ENCODE peak calls at places on chromosome 22, in four cellular contexts. N, Q, F and C are unnamed samples.
A peak's percentile ranks its signal among the peaks of the same experiment; 100 is the strongest.

GRCh38 chr22:38203855-38204497 is 2.2 kb downstream of the MAFF start:
- DNase-seq in F (no peak), N (no peak), Q (no peak), C (no peak)

GRCh38 chr22:44391026-44391425 is 78.3 kb upstream of the SHISAL1 start:
- DNase-seq in F (peak; percentile 27), Q (no peak), N (no peak), C (peak; percentile 46)

GRCh38 chr22:44363214-44363979 is 50.6 kb upstream of the SHISAL1 start:
- DNase-seq in N (peak; percentile 96), Q (peak; percentile 89), F (peak; percentile 88), C (peak; percentile 92)

GRCh38 chr22:49567894-49568750 is 259.6 kb downstream of the BRD1 start:
- DNase-seq in F (peak; percentile 25), N (no peak), Q (no peak), C (peak; percentile 41)

GRCh38 chr22:27801616-27802388 is at the start of gene MN1:
- DNase-seq in N (no peak), F (no peak), Q (peak; percentile 72), C (peak; percentile 80)

GRCh38 chr22:49404020-49404419 is 423.7 kb downstream of the BRD1 start:
- DNase-seq in Q (no peak), N (no peak), F (no peak), C (no peak)

GRCh38 chr22:45615364-45615763 is 56.3 kb upstream of the ATXN10 start:
- DNase-seq in F (no peak), Q (peak; percentile 7), N (no peak), C (peak; percentile 15)

GRCh38 chr22:49871482-49871881 is 17.8 kb downstream of the ZBED4 start:
- DNase-seq in Q (no peak), N (no peak), F (no peak), C (no peak)

GRCh38 chr22:46598224-46598623 is 22.0 kb upstream of the GRAMD4 start:
- DNase-seq in Q (no peak), N (no peak), F (no peak), C (no peak)

GRCh38 chr22:29263791-29264216 is 4.0 kb downstream of the RHBDD3 start:
- DNase-seq in Q (no peak), F (no peak), N (no peak), C (no peak)

GRCh38 chr22:44351685-44352377 is 39.1 kb upstream of the SHISAL1 start:
- DNase-seq in N (peak; percentile 93), F (no peak), Q (no peak), C (peak; percentile 53)

GRCh38 chr22:39592104-39593060 is 21.8 kb downstream of the CACNA1I start:
- DNase-seq in F (peak; percentile 52), Q (no peak), N (peak; percentile 58), C (peak; percentile 87)

GRCh38 chr22:37546436-37547248 is 13.6 kb upstream of the CDC42EP1 start:
- DNase-seq in Q (peak; percentile 81), N (no peak), F (peak; percentile 68), C (peak; percentile 88)

GRCh38 chr22:50053861-50054260 is 4.2 kb downstream of the TTLL8 start:
- DNase-seq in Q (no peak), F (no peak), N (no peak), C (peak; percentile 37)

GRCh38 chr22:49801391-49802060 is 26.1 kb downstream of the BRD1 start:
- DNase-seq in Q (no peak), F (no peak), N (no peak), C (no peak)

GRCh38 chr22:39954584-39955055 is 5.6 kb upstream of the TMA7B start:
- DNase-seq in Q (no peak), F (no peak), N (peak; percentile 99), C (no peak)

GRCh38 chr22:22037740-22038139 is 55.2 kb upstream of the TOP3B start:
- DNase-seq in F (no peak), N (no peak), Q (no peak), C (no peak)

GRCh38 chr22:45224988-45225731 is 15.5 kb downstream of the KIAA0930 start:
- DNase-seq in F (no peak), Q (no peak), N (no peak), C (no peak)

GRCh38 chr22:40128989-40129388 is 48.7 kb upstream of the TNRC6B start:
- DNase-seq in Q (no peak), F (no peak), N (no peak), C (no peak)

DNA sequence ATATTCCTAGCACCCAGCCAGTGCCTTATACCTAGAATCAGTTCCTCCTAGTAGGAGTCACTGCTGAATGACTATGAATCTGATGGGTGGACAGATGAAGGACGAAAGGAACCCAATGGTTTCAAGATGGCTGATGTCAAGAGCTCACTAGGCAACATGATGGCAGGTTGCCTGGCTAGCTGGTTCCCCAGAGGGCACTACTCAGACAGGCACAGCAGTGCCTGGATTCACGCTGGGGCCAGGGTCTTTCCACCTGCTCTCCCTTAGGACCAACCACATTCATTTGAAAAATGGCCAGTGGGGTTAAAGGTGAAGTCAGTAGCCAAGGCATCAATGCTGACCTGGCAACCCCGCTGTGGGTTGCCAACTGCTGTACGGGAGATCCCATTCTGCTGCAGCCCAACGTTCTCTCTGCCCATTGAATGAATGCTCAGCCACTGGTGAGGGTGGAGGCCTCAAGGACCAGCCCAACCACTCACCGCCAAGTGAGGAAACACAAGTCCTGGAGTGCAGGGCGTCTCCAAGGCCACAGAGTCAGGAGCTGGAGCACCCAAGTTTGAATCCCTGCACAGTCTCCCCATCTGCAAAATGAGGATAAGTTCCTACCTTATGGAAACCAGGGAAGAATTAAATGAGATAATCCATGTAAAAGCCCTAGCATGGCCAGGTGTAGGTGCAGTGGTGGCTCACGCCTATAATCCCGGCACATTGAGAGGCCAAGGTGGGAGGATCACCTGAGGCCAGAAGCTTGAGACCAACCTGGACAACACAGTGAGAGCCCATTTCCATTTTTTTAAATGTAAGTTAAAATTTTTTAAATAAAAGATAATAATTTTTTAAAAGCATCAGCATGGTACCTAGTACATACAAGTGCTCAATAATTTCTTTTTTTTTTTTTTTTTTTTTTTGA is 12.4 kb downstream of the MYH9 start:
- DNase-seq in F (peak; percentile 80), Q (peak; percentile 79), N (no peak), C (no peak)
- H3K4me3 ChIP-seq in F (no peak overlapping the region), Q (peak overlapping the region; percentile 1), N (no peak overlapping the region), C (no peak overlapping the region)

DNA sequence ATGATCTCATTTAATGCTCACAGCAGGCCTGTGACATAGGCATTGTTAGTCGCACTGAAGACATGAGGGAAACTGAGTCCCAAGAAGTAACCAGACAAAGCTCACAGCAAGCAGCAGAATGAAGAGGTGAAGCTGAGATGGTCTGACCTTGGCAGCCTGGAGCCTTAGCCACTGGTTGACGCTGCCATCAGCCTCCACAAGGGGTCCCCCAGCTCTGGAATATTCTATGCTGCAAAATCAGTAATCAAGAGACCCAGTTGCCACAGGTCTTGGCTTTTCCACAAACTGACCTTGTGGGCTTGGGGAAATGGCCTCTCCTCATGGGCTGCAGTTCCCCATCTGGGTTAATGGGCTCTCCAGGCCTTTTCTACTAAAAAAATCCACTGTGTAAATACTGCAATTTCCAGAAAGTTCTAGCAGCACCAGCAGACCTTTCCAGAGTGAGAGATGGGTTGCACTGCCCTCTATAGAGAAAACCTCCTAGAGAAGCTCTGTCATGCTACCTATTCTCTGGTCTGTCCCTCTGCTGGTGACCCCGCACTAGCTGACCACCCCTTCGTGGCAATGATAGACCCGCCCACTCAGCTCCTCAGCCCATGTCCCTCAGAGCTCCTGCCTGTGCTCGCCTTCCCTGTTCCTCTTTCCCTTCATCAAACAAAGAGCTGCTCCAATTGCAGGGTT is 22.6 kb upstream of the ISX start:
- DNase-seq in Q (no peak), F (no peak), N (no peak), C (no peak)
- TF ChIP-seq CTCF in Q (no peak), F (no peak), N (no peak), C (no peak)

GRCh38 chr22:21014202-21015050 is 539 bp upstream of the P2RX6 start:
- DNase-seq in N (peak; percentile 74), Q (peak; percentile 90), F (peak; percentile 85), C (peak; percentile 96)

GRCh38 chr22:21012446-21013407 is 2.2 kb upstream of the P2RX6 start:
- DNase-seq in Q (no peak), N (no peak), F (no peak), C (peak; percentile 54)

GRCh38 chr22:21015051-21016006 is at the start of gene P2RX6:
- DNase-seq in F (no peak), Q (no peak), N (no peak), C (peak; percentile 86)

GRCh38 chr22:21016644-21017420 is 1.9 kb downstream of the P2RX6 start:
- DNase-seq in F (no peak), Q (no peak), N (no peak), C (peak; percentile 21)

GRCh38 chr22:21013742-21014201 is 1.2 kb upstream of the P2RX6 start:
- DNase-seq in N (no peak), F (no peak), Q (no peak), C (no peak)
- H3K4me3 ChIP-seq in N (peak overlapping the region; percentile 53), F (peak overlapping the region; percentile 20), Q (peak overlapping the region; percentile 53), C (peak overlapping the region; percentile 38)

DNA sequence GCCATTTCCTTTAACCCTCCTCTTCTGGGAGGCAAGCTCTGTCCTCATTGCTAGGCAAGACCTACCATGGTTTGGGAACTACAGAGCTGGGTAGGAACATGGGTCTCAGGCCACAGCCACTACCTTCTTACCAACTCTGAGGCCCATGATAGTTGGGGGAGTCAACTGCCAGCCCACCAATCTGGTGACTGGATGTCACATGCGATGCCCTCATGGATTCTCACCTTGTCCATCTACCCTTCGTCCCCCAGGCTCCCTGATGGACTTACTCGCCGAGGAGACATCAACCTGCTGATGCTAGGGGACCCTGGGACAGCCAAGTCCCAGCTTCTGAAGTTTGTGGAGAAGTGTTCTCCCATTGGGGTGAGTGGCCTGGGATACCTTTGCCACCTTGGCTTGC is 13.7 kb downstream of the MCM5 start:
- DNase-seq in Q (no peak), N (no peak), F (no peak), C (no peak)
- TF ChIP-seq CTCF in Q (no peak), N (no peak), F (no peak), C (no peak)

DNA sequence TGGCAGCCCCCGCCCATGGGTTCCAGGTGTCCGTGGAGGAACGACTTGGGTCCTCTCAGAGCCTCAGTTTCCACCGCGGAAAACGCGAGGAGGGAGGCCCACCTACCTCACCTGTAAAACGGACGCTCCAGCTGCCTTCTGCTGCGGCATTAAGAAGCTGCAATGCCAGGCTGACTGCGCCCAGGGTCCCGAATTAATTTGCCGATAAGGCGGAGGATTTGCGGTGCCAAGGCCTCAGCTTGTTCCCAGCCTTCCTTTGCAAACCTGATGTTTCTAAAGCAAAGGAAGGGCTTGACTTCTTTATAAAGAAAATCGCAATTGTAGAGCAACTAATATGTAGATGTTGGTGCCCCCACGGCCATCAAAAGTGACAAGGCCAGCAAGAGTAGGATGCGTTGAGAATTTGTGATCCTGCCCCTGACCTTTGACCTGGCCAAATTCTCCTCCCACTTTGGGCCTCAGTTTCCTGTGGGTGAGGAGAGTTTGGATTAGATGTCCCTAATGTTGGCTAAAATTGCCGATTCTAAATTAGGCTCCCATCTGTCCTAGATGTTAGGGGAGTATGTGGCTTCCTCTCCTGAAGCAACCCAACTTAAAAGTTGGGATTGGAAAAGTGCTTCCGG is 849 bp upstream of the TCF20 start:
- DNase-seq in N (no peak), Q (no peak), F (no peak), C (no peak)
- H3K4me3 ChIP-seq in N (peak overlapping the region; percentile 91), Q (peak overlapping the region; percentile 100), F (peak overlapping the region; percentile 37), C (no peak overlapping the region)

GRCh38 chr22:20178922-20179227 is 28.0 kb upstream of the CCDC188 start:
- DNase-seq in N (no peak), Q (no peak), F (no peak), C (no peak)

GRCh38 chr22:20177217-20177911 is 26.5 kb upstream of the CCDC188 start:
- DNase-seq in Q (no peak), N (no peak), F (no peak), C (no peak)

GRCh38 chr22:20179455-20180244 is 28.8 kb upstream of the CCDC188 start:
- DNase-seq in F (no peak), N (no peak), Q (no peak), C (no peak)

GRCh38 chr22:20176421-20177060 is 25.7 kb upstream of the CCDC188 start:
- DNase-seq in F (no peak), N (no peak), Q (no peak), C (no peak)

GRCh38 chr22:20178075-20178921 is 27.4 kb upstream of the CCDC188 start:
- DNase-seq in N (no peak), Q (no peak), F (no peak), C (no peak)
- TF ChIP-seq CTCF in N (no peak), Q (no peak), F (no peak), C (no peak)